ENCODE peak calls at places on chromosomes 6 and 20, in eight cellular contexts. One of them, this sample, is unnamed. For H3K9me3, the result is how much of the 10 kb centered on the place peaks cover.

GRCh38 chr20:5947276-5947675 is 3.1 kb downstream of the TRMT6 start:
- DNase-seq in body of pancreas: no peak
- DNase-seq in Panc1: no peak
- DNase-seq in AG04450: no peak
- DNase-seq in GM23248: peak
- DNase-seq in neural progenitor cell: no peak
- DNase-seq in colonic mucosa: no peak
- DNase-seq in heart left ventricle: peak
- DNase-seq in this sample: no peak

GRCh38 chr6:19301980-19302379 is 535.2 kb upstream of the ID4 start:
- DNase-seq in body of pancreas: no peak
- DNase-seq in neural progenitor cell: peak
- DNase-seq in heart left ventricle: no peak
- DNase-seq in Panc1: no peak
- DNase-seq in GM23248: peak
- DNase-seq in colonic mucosa: no peak
- DNase-seq in AG04450: no peak
- DNase-seq in this sample: no peak

GRCh38 chr6:47413752-47414516 is 63.7 kb upstream of the CD2AP start:
- DNase-seq in AG04450: peak
- DNase-seq in GM23248: peak
- DNase-seq in Panc1: peak
- DNase-seq in heart left ventricle: no peak
- DNase-seq in body of pancreas: peak
- DNase-seq in neural progenitor cell: peak
- DNase-seq in colonic mucosa: peak
- DNase-seq in this sample: peak

GRCh38 chr6:73652637-73653570 is 888 bp downstream of the SLC17A5 start:
- DNase-seq in AG04450: no peak
- DNase-seq in GM23248: peak
- DNase-seq in colonic mucosa: peak
- DNase-seq in heart left ventricle: peak
- DNase-seq in body of pancreas: peak
- DNase-seq in neural progenitor cell: peak
- DNase-seq in Panc1: peak
- DNase-seq in this sample: peak

GRCh38 chr20:33450867-33451266 is 7.3 kb upstream of the SNTA1 start:
- DNase-seq in Panc1: no peak
- DNase-seq in AG04450: no peak
- DNase-seq in neural progenitor cell: no peak
- DNase-seq in body of pancreas: no peak
- DNase-seq in colonic mucosa: no peak
- DNase-seq in GM23248: peak
- DNase-seq in heart left ventricle: no peak
- DNase-seq in this sample: no peak

GRCh38 chr6:148340586-148341297 is 1.9 kb upstream of the SASH1 start:
- DNase-seq in heart left ventricle: no peak
- DNase-seq in AG04450: no peak
- DNase-seq in body of pancreas: no peak
- DNase-seq in neural progenitor cell: no peak
- DNase-seq in colonic mucosa: no peak
- DNase-seq in GM23248: no peak
- DNase-seq in Panc1: no peak
- DNase-seq in this sample: no peak

GRCh38 chr6:152636675-152637421 is at the start of gene SYNE1:
- DNase-seq in heart left ventricle: peak
- DNase-seq in body of pancreas: peak
- DNase-seq in GM23248: peak
- DNase-seq in AG04450: no peak
- DNase-seq in Panc1: no peak
- DNase-seq in neural progenitor cell: peak
- DNase-seq in colonic mucosa: no peak
- DNase-seq in this sample: peak

GRCh38 chr6:90199900-90200299 is 96.7 kb downstream of the BACH2 start:
- DNase-seq in Panc1: no peak
- DNase-seq in neural progenitor cell: no peak
- DNase-seq in heart left ventricle: no peak
- DNase-seq in body of pancreas: no peak
- DNase-seq in AG04450: no peak
- DNase-seq in colonic mucosa: no peak
- DNase-seq in GM23248: peak
- DNase-seq in this sample: no peak

GRCh38 chr6:49205526-49205925 is 257.5 kb downstream of the MMUT start:
- DNase-seq in GM23248: no peak
- DNase-seq in AG04450: no peak
- DNase-seq in colonic mucosa: no peak
- DNase-seq in Panc1: no peak
- DNase-seq in neural progenitor cell: no peak
- DNase-seq in body of pancreas: no peak
- DNase-seq in heart left ventricle: no peak
- DNase-seq in this sample: no peak

GRCh38 chr20:44684047-44684965 is 30.9 kb upstream of the CCN5 start:
- DNase-seq in colonic mucosa: no peak
- DNase-seq in heart left ventricle: no peak
- DNase-seq in body of pancreas: no peak
- DNase-seq in AG04450: no peak
- DNase-seq in GM23248: no peak
- DNase-seq in Panc1: no peak
- DNase-seq in neural progenitor cell: no peak
- DNase-seq in this sample: no peak

GRCh38 chr6:15244605-15245360 is 1.1 kb upstream of the JARID2 start:
- DNase-seq in GM23248: peak
- DNase-seq in AG04450: no peak
- DNase-seq in neural progenitor cell: peak
- DNase-seq in Panc1: no peak
- DNase-seq in body of pancreas: peak
- DNase-seq in colonic mucosa: peak
- DNase-seq in heart left ventricle: peak
- DNase-seq in this sample: peak
- H3K4me3 ChIP-seq in GM23248: peak
- H3K4me3 ChIP-seq in AG04450: peak
- H3K4me3 ChIP-seq in neural progenitor cell: peak
- H3K4me3 ChIP-seq in Panc1: peak
- H3K4me3 ChIP-seq in body of pancreas: peak
- H3K4me3 ChIP-seq in colonic mucosa: peak
- H3K4me3 ChIP-seq in heart left ventricle: peak
- H3K4me3 ChIP-seq in this sample: peak

GRCh38 chr6:137818440-137818839 is 48.6 kb upstream of the TNFAIP3 start:
- DNase-seq in neural progenitor cell: no peak
- DNase-seq in AG04450: no peak
- DNase-seq in Panc1: no peak
- DNase-seq in GM23248: no peak
- DNase-seq in heart left ventricle: no peak
- DNase-seq in colonic mucosa: no peak
- DNase-seq in body of pancreas: no peak
- DNase-seq in this sample: no peak

GRCh38 chr6:137813308-137813707 is 53.8 kb upstream of the TNFAIP3 start:
- DNase-seq in colonic mucosa: no peak
- DNase-seq in AG04450: no peak
- DNase-seq in body of pancreas: no peak
- DNase-seq in heart left ventricle: no peak
- DNase-seq in neural progenitor cell: no peak
- DNase-seq in GM23248: no peak
- DNase-seq in Panc1: no peak
- DNase-seq in this sample: no peak

GRCh38 chr6:137817219-137817618 is 49.8 kb upstream of the TNFAIP3 start:
- DNase-seq in heart left ventricle: no peak
- DNase-seq in AG04450: no peak
- DNase-seq in Panc1: no peak
- DNase-seq in GM23248: no peak
- DNase-seq in colonic mucosa: no peak
- DNase-seq in body of pancreas: no peak
- DNase-seq in neural progenitor cell: no peak
- DNase-seq in this sample: no peak

GRCh38 chr6:137816688-137817087 is 50.4 kb upstream of the TNFAIP3 start:
- DNase-seq in neural progenitor cell: no peak
- DNase-seq in body of pancreas: no peak
- DNase-seq in AG04450: no peak
- DNase-seq in colonic mucosa: no peak
- DNase-seq in heart left ventricle: no peak
- DNase-seq in Panc1: no peak
- DNase-seq in GM23248: no peak
- DNase-seq in this sample: no peak

DNA sequence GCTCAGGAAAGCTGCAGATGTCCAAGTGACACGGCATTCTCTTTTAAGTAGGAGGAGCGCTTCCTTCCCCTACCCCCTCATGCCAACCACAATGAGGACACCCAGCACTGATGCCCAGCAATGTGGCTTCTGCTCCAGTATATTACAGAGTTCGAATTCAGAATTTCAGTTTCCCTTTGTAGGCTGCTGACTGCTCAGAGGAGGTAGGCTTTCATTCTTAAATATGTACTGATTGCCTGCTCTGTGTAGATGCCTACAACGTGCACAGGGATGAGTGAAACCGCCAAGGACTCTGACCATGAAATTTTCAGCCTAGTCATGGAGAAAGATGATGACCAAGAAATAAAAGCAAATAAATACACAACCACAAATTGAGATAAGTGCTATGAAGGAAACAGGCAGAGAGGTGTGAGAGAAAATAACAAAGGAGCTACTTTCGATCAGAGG is 50.9 kb upstream of the TNFAIP3 start:
- DNase-seq in AG04450: no peak
- DNase-seq in colonic mucosa: no peak
- DNase-seq in GM23248: no peak
- DNase-seq in Panc1: no peak
- DNase-seq in body of pancreas: no peak
- DNase-seq in neural progenitor cell: no peak
- DNase-seq in heart left ventricle: no peak
- DNase-seq in this sample: no peak
- H3K27ac ChIP-seq in AG04450: no peak
- H3K27ac ChIP-seq in colonic mucosa: no peak
- H3K27ac ChIP-seq in GM23248: no peak
- H3K27ac ChIP-seq in Panc1: no peak
- H3K27ac ChIP-seq in body of pancreas: no peak
- H3K27ac ChIP-seq in neural progenitor cell: no peak
- H3K27ac ChIP-seq in heart left ventricle: no peak
- H3K27ac ChIP-seq in this sample: no peak

DNA sequence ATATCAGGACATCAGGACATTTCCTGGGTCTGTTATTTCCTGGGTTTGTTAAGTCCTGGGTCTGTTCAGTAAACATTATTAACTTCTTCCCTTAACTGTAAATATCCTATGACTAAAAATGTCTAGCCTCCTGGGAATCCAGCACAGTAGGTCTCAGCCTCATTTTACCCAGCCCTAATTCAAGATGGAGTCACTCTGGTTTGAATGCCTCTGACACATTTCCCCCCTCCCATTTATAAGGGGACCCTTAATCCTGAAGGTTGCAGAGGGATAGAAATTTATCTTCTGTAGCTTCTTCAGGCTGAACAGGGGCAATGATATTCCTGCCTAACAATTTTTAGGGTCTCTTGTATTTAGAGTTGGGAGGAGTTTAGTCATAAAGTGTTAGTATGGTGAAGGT is 21.8 kb downstream of the RNF182 start:
- DNase-seq in AG04450: no peak
- DNase-seq in GM23248: no peak
- DNase-seq in Panc1: no peak
- DNase-seq in body of pancreas: no peak
- DNase-seq in heart left ventricle: no peak
- DNase-seq in colonic mucosa: no peak
- DNase-seq in neural progenitor cell: no peak
- DNase-seq in this sample: no peak
- H3K9me3 ChIP-seq in AG04450: under half
- H3K9me3 ChIP-seq in GM23248: under half
- H3K9me3 ChIP-seq in Panc1: under half
- H3K9me3 ChIP-seq in body of pancreas: under half
- H3K9me3 ChIP-seq in heart left ventricle: under half
- H3K9me3 ChIP-seq in colonic mucosa: under half
- H3K9me3 ChIP-seq in neural progenitor cell: under half
- H3K9me3 ChIP-seq in this sample: under half

GRCh38 chr6:157233686-157234085 is 89.6 kb downstream of the TMEM242 start:
- DNase-seq in Panc1: no peak
- DNase-seq in colonic mucosa: no peak
- DNase-seq in AG04450: no peak
- DNase-seq in neural progenitor cell: no peak
- DNase-seq in body of pancreas: no peak
- DNase-seq in heart left ventricle: no peak
- DNase-seq in GM23248: no peak
- DNase-seq in this sample: no peak

GRCh38 chr6:157236040-157236725 is 87.1 kb downstream of the TMEM242 start:
- DNase-seq in AG04450: no peak
- DNase-seq in body of pancreas: no peak
- DNase-seq in Panc1: no peak
- DNase-seq in colonic mucosa: no peak
- DNase-seq in GM23248: peak
- DNase-seq in heart left ventricle: no peak
- DNase-seq in neural progenitor cell: peak
- DNase-seq in this sample: no peak

GRCh38 chr6:157233156-157233555 is 90.2 kb downstream of the TMEM242 start:
- DNase-seq in AG04450: no peak
- DNase-seq in neural progenitor cell: no peak
- DNase-seq in Panc1: no peak
- DNase-seq in body of pancreas: no peak
- DNase-seq in heart left ventricle: no peak
- DNase-seq in colonic mucosa: no peak
- DNase-seq in GM23248: no peak
- DNase-seq in this sample: no peak

GRCh38 chr6:157238346-157238745 is 85.0 kb downstream of the TMEM242 start:
- DNase-seq in GM23248: no peak
- DNase-seq in heart left ventricle: no peak
- DNase-seq in neural progenitor cell: no peak
- DNase-seq in Panc1: no peak
- DNase-seq in body of pancreas: no peak
- DNase-seq in AG04450: no peak
- DNase-seq in colonic mucosa: no peak
- DNase-seq in this sample: no peak

GRCh38 chr6:157235600-157236039 is 87.7 kb downstream of the TMEM242 start:
- DNase-seq in body of pancreas: peak
- DNase-seq in neural progenitor cell: peak
- DNase-seq in Panc1: no peak
- DNase-seq in GM23248: peak
- DNase-seq in colonic mucosa: peak
- DNase-seq in AG04450: no peak
- DNase-seq in heart left ventricle: peak
- DNase-seq in this sample: no peak
- H3K4me3 ChIP-seq in body of pancreas: peak
- H3K4me3 ChIP-seq in neural progenitor cell: peak
- H3K4me3 ChIP-seq in Panc1: peak
- H3K4me3 ChIP-seq in GM23248: peak
- H3K4me3 ChIP-seq in colonic mucosa: peak
- H3K4me3 ChIP-seq in AG04450: peak
- H3K4me3 ChIP-seq in heart left ventricle: peak
- H3K4me3 ChIP-seq in this sample: no peak

GRCh38 chr6:78908621-78909020 is 41.3 kb downstream of the IRAK1BP1 start:
- DNase-seq in neural progenitor cell: no peak
- DNase-seq in GM23248: peak
- DNase-seq in body of pancreas: no peak
- DNase-seq in heart left ventricle: no peak
- DNase-seq in colonic mucosa: no peak
- DNase-seq in Panc1: no peak
- DNase-seq in AG04450: no peak
- DNase-seq in this sample: no peak
- H3K27ac ChIP-seq in neural progenitor cell: no peak
- H3K27ac ChIP-seq in GM23248: peak
- H3K27ac ChIP-seq in body of pancreas: no peak
- H3K27ac ChIP-seq in heart left ventricle: no peak
- H3K27ac ChIP-seq in colonic mucosa: no peak
- H3K27ac ChIP-seq in Panc1: no peak
- H3K27ac ChIP-seq in AG04450: no peak
- H3K27ac ChIP-seq in this sample: no peak